ENCODE peak calls at places on chromosomes 13 and 19, in four cellular contexts. C, X, Q and R are unnamed samples.
A peak's percentile ranks its signal among the peaks of the same experiment; 100 is the strongest.

GRCh38 chr19:271856-272255 is 19.3 kb downstream of the PLPP2 start:
- DNase-seq in Q (no peak), X (no peak), C (no peak), R (no peak)

GRCh38 chr13:27522847-27523246 is 72.5 kb upstream of the MTIF3 start:
- DNase-seq in C (no peak), Q (no peak), X (no peak), R (no peak)

GRCh38 chr19:53101518-53101917 is 1.7 kb downstream of the ZNF160 start:
- DNase-seq in X (no peak), C (no peak), Q (no peak), R (no peak)

GRCh38 chr13:30847697-30848307 is 58.3 kb upstream of the MEDAG start:
- DNase-seq in C (peak; percentile 95), X (no peak), Q (no peak), R (no peak)

GRCh38 chr13:100753391-100753790 is 78.8 kb upstream of the TMTC4 start:
- DNase-seq in X (no peak), C (no peak), Q (no peak), R (no peak)

GRCh38 chr19:42267644-42268141 is 1.4 kb upstream of the CIC start:
- DNase-seq in Q (no peak), X (no peak), C (no peak), R (no peak)

GRCh38 chr13:106349080-106349841 is 186.2 kb downstream of the EFNB2 start:
- DNase-seq in X (no peak), C (no peak), Q (no peak), R (peak; percentile 15)

GRCh38 chr19:51166846-51167490 is 24.9 kb downstream of the SIGLEC7 start:
- DNase-seq in C (no peak), Q (no peak), X (no peak), R (no peak)

GRCh38 chr19:38429055-38429810 is 3.2 kb upstream of the RASGRP4 start:
- DNase-seq in Q (no peak), C (no peak), X (no peak), R (no peak)